ENCODE peak calls at places on chromosomes 5 and 9, in four cellular contexts. A is CD8-positive, alpha-beta T cell; M is epithelial cell of esophagus; C is NB4. S is an unnamed sample.

GRCh38 chr5:5467737-5468136 is 45.3 kb downstream of the ICE1 start:
- DNase-seq in A (no peak), M (no peak), C (no peak), S (no peak)

GRCh38 chr9:69933445-69933844 is 110.2 kb upstream of the MAMDC2 start:
- DNase-seq in A (no peak), M (no peak), C (no peak), S (no peak)

GRCh38 chr9:88992556-88992955 is 1.3 kb downstream of the S1PR3 start:
- DNase-seq in A (no peak), M (no peak), C (no peak), S (no peak)

GRCh38 chr9:131264231-131264630 is 12.1 kb downstream of the FAM78A start:
- DNase-seq in A (peak; percentile 67), M (no peak), C (no peak), S (no peak)

GRCh38 chr9:93088656-93089015 is 7.4 kb upstream of the CARD19 start:
- DNase-seq in A (no peak), M (no peak), C (no peak), S (no peak)

GRCh38 chr9:90033030-90033650 is 428.3 kb downstream of the GADD45G start:
- DNase-seq in A (no peak), M (no peak), C (peak; percentile 37), S (no peak)

GRCh38 chr9:110521211-110521610 is 58.3 kb downstream of the SVEP1 start:
- DNase-seq in A (no peak), M (peak; percentile 62), C (no peak), S (no peak)

GRCh38 chr9:124222918-124223720 is 34.6 kb upstream of the NEK6 start:
- DNase-seq in A (no peak), M (peak; percentile 44), C (peak; percentile 93), S (no peak)

GRCh38 chr9:83030391-83031107 is 32.4 kb downstream of the RASEF start:
- DNase-seq in A (no peak), M (peak; percentile 35), C (no peak), S (no peak)

GRCh38 chr9:2159521-2160417 is 144.6 kb downstream of the SMARCA2 start:
- DNase-seq in A (no peak), M (peak; percentile 27), C (no peak), S (no peak)

GRCh38 chr9:105119166-105119565 is 125.3 kb upstream of the SLC44A1 start:
- DNase-seq in A (no peak), M (no peak), C (no peak), S (no peak)

GRCh38 chr9:121750715-121751623 is 99.5 kb downstream of the DAB2IP start:
- DNase-seq in A (peak; percentile 7), M (no peak), C (no peak), S (no peak)

GRCh38 chr9:34546834-34547827 is 24.3 kb upstream of the ENHO start:
- DNase-seq in A (peak; percentile 43), M (peak; percentile 76), C (peak; percentile 83), S (peak; percentile 48)

GRCh38 chr9:109349431-109349846 is 28.6 kb upstream of the EPB41L4B start:
- DNase-seq in A (no peak), M (peak; percentile 79), C (no peak), S (no peak)

GRCh38 chr5:134458234-134458633 is 46.6 kb upstream of the CDKN2AIPNL start:
- DNase-seq in A (no peak), M (peak; percentile 29), C (no peak), S (no peak)

GRCh38 chr5:7869474-7870136 is 657 bp downstream of the MTRR start:
- DNase-seq in A (no peak), M (peak; percentile 20), C (peak; percentile 47), S (no peak)

GRCh38 chr9:126874546-126875314 is 14.3 kb downstream of the ZBTB34 start:
- DNase-seq in A (no peak), M (no peak), C (no peak), S (no peak)

GRCh38 chr5:103021310-103021709 is 98.6 kb downstream of the GIN1 start:
- DNase-seq in A (no peak), M (no peak), C (peak; percentile 66), S (no peak)

GRCh38 chr9:131298816-131299215 is 9.3 kb downstream of the PLPP7 start:
- DNase-seq in A (no peak), M (no peak), C (no peak), S (no peak)

GRCh38 chr5:15009420-15009819 is 137.8 kb upstream of the ANKH start:
- DNase-seq in A (no peak), M (peak; percentile 86), C (no peak), S (no peak)

GRCh38 chr5:177304392-177305119 is 957 bp downstream of the PRELID1 start:
- DNase-seq in A (no peak), M (peak; percentile 51), C (peak; percentile 42), S (no peak)

DNA sequence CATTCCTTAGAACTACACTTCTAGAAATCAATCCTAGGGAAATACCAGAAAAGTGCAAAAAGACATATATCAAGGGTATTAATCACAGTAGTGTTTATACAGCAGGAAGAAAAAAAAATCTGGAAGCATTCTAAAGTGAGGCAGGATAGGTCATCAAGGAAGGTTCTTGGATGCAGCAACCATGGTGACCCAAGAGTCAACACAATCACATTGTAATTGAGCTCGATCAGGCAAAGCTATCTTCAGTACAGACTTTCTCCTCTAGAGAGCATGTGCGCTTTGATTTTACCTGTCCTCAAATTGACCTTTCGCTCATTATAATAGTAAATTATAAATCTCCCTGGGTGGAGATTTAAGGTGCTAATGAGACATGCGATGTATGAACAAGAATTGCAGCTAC is 297.8 kb downstream of the ATPSCKMT start:
- DNase-seq in A (no peak), M (no peak), C (no peak), S (no peak)
- H3K4me3 ChIP-seq in A (no peak overlapping the region), M (no peak overlapping the region), C (no peak overlapping the region), S (no peak overlapping the region)

GRCh38 chr9:136645343-136645902 is 17.3 kb upstream of the EGFL7 start:
- DNase-seq in A (no peak), M (no peak), C (no peak), S (no peak)
- H3K4me3 ChIP-seq in A (no peak overlapping the region), M (no peak overlapping the region), C (no peak overlapping the region), S (no peak overlapping the region)

GRCh38 chr9:38227061-38227540 is 158.1 kb upstream of the SHB start:
- DNase-seq in A (peak; percentile 64), M (peak; percentile 98), C (peak; percentile 65), S (peak; percentile 97)
- H3K4me3 ChIP-seq in A (peak overlapping the region; percentile 58), M (no peak overlapping the region), C (no peak overlapping the region), S (peak overlapping the region; percentile 62)

GRCh38 chr9:114378883-114379282 is 8.9 kb downstream of the AKNA start:
- DNase-seq in A (no peak), M (no peak), C (no peak), S (no peak)
- H3K4me3 ChIP-seq in A (peak overlapping the region; percentile 16), M (no peak overlapping the region), C (no peak overlapping the region), S (no peak overlapping the region)

DNA sequence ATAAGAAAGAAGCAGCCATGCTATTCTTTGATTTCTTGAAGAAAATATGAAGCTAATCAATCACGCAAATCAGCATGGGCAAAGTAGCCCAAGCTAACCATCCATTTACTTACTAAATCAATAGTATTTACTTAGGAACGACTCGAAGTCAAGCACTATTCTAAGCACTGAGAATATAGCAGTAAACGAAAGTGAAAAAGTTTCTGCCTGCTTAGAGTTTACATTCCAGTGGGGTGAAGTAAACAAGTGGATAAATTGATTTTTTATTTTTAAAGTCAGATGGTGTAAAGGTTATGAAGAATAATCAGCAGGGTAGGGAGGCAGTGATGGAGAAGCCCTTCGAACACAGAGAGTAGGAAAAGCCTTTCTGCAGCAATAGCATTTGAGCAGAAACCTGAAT is 5.5 kb downstream of the TSTD2 start:
- DNase-seq in A (no peak), M (no peak), C (no peak), S (no peak)
- H3K4me3 ChIP-seq in A (no peak overlapping the region), M (no peak overlapping the region), C (no peak overlapping the region), S (no peak overlapping the region)

GRCh38 chr9:73149371-73150067 is 2.1 kb upstream of the ANXA1 start:
- DNase-seq in A (no peak), M (peak; percentile 88), C (peak; percentile 74), S (no peak)

GRCh38 chr9:73152953-73153352 is 1.3 kb downstream of the ANXA1 start:
- DNase-seq in A (no peak), M (no peak), C (peak; percentile 71), S (no peak)

GRCh38 chr9:73152445-73152844 is 780 bp downstream of the ANXA1 start:
- DNase-seq in A (no peak), M (peak; percentile 57), C (no peak), S (no peak)

GRCh38 chr9:73153793-73154227 is 2.1 kb downstream of the ANXA1 start:
- DNase-seq in A (no peak), M (peak; percentile 75), C (peak; percentile 45), S (no peak)

DNA sequence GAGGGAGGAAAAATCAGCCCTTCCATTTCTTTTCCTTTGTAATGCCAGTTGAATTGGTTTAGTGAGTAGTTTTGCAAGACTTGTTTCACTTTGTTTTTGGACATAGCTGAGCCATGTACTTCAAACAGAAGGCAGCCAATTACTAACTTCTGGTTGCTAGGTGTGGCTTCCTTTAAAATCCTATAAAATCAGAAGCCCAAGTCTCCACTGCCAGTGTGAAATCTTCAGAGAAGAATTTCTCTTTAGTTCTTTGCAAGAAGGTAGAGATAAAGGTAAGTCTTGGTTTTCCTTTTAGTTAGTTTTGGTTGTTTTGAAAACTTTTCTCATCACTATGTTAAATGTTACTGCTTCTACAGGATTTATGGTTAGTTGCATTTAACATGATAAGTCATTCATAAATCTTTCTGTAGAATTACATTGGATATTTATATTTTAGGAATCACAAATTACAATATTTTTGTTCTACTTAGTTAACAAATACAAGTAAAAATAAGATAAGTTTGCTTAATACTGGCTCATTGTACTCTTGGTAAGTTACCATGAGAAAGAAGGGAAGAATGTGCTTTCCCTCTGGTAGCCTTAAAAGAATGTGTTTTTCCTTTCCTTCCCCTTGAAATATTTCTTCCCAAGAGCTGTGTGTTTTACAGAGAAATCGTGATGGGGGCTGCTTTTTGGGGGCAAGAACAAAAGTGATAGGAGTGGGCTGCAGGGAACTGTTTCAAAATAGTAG is at the start of gene ANXA1:
- DNase-seq in A (no peak), M (peak; percentile 92), C (peak; percentile 73), S (peak; percentile 68)
- H3K4me3 ChIP-seq in A (peak within 1 kb of the TSS; percentile 39), M (peak within 1 kb of the TSS; percentile 92), C (peak within 1 kb of the TSS; percentile 78), S (peak within 1 kb of the TSS; percentile 33)

DNA sequence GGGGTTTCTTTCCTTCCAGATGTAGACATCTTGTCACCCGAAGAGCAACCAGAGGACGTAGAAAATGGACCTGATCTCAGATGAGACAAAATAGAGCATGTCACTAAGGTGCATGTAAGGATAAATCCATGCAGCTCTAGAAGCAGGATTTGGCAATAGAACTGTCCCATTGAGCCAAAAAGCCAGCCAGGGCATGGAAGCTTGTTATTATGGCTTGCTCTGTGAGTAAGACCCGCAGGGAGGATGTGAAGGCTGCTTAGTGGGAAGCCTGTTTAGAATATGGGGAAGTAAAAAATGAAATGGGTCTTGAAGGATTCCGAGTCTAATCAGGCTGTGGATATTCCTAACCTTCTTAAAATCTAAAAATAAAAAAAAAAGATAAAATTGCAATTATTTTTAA is 165.6 kb upstream of the MPDZ start:
- DNase-seq in A (no peak), M (no peak), C (no peak), S (no peak)
- H3K4me3 ChIP-seq in A (no peak overlapping the region), M (no peak overlapping the region), C (no peak overlapping the region), S (no peak overlapping the region)

S was measured in Jurkat, Clone E6-1.